ENCODE peak calls at places on chromosomes 16 and 17, in eight cellular contexts. N, Z, P, I, R, F, O and H are unnamed samples.

GRCh38 chr17:58084317-58084981 is 1.2 kb downstream of the DYNLL2 start:
- DNase-seq in N (no peak), Z (peak; percentile 61), P (peak; percentile 75), I (peak; percentile 50), R (peak; percentile 54), F (peak; percentile 54), O (peak; percentile 53), H (no peak)

GRCh38 chr17:7133424-7133823 is 18.8 kb upstream of the ASGR2 start:
- DNase-seq in N (no peak), Z (no peak), P (peak; percentile 74), I (peak; percentile 38), R (peak; percentile 28), F (peak; percentile 39), O (no peak), H (no peak)

GRCh38 chr16:17082126-17082882 is 388.5 kb downstream of the XYLT1 start:
- DNase-seq in N (no peak), Z (no peak), P (no peak), I (no peak), R (no peak), F (no peak), O (no peak), H (no peak)

GRCh38 chr16:85662976-85663830 is 25.6 kb downstream of the GINS2 start:
- DNase-seq in N (no peak), Z (no peak), P (no peak), I (no peak), R (no peak), F (no peak), O (no peak), H (no peak)

GRCh38 chr16:80158766-80159165 is 382.0 kb upstream of the DYNLRB2 start:
- DNase-seq in N (peak; percentile 87), Z (no peak), P (no peak), I (no peak), R (no peak), F (no peak), O (no peak), H (peak; percentile 80)

GRCh38 chr17:5381542-5381941 is 37.9 kb downstream of the NUP88 start:
- DNase-seq in N (peak; percentile 34), Z (no peak), P (no peak), I (no peak), R (no peak), F (no peak), O (no peak), H (no peak)

GRCh38 chr16:4288148-4288921 is 15.5 kb upstream of the TFAP4 start:
- DNase-seq in N (peak; percentile 82), Z (peak; percentile 79), P (peak; percentile 55), I (peak; percentile 83), R (peak; percentile 76), F (peak; percentile 84), O (peak; percentile 77), H (no peak)

GRCh38 chr17:47999612-48000011 is 28.7 kb downstream of the CDK5RAP3 start:
- DNase-seq in N (peak; percentile 72), Z (no peak), P (no peak), I (no peak), R (no peak), F (no peak), O (no peak), H (peak; percentile 76)

GRCh38 chr17:10729334-10730193 is at the start of gene TMEM220:
- DNase-seq in N (peak; percentile 59), Z (peak; percentile 82), P (peak; percentile 26), I (peak; percentile 86), R (peak; percentile 18), F (peak; percentile 37), O (peak; percentile 86), H (peak; percentile 3)

GRCh38 chr17:40063034-40063765 is 435 bp downstream of the THRA start:
- DNase-seq in N (no peak), Z (peak; percentile 51), P (peak; percentile 41), I (peak; percentile 61), R (no peak), F (peak; percentile 41), O (peak; percentile 61), H (no peak)

GRCh38 chr17:65797809-65798208 is 236.4 kb upstream of the AXIN2 start:
- DNase-seq in N (no peak), Z (no peak), P (peak; percentile 50), I (no peak), R (peak; percentile 1), F (peak; percentile 32), O (no peak), H (no peak)

GRCh38 chr16:86462334-86463084 is 47.8 kb upstream of the FOXF1 start:
- DNase-seq in N (peak; percentile 100), Z (no peak), P (no peak), I (no peak), R (no peak), F (no peak), O (no peak), H (no peak)

GRCh38 chr16:17887963-17888362 is 417.2 kb upstream of the XYLT1 start:
- DNase-seq in N (no peak), Z (no peak), P (no peak), I (no peak), R (no peak), F (no peak), O (no peak), H (no peak)

GRCh38 chr17:61461967-61462733 is 9.9 kb downstream of the TBX4 start:
- DNase-seq in N (no peak), Z (no peak), P (peak; percentile 56), I (no peak), R (no peak), F (no peak), O (no peak), H (no peak)

GRCh38 chr17:38673714-38674012 is 1.1 kb downstream of the EPOP start:
- DNase-seq in N (no peak), Z (peak; percentile 27), P (no peak), I (no peak), R (no peak), F (no peak), O (no peak), H (no peak)

GRCh38 chr17:38674013-38674748 is 576 bp downstream of the EPOP start:
- DNase-seq in N (no peak), Z (peak; percentile 27), P (no peak), I (peak; percentile 25), R (peak; percentile 25), F (no peak), O (peak; percentile 39), H (no peak)

GRCh38 chr17:38676706-38677504 is 2.1 kb upstream of the EPOP start:
- DNase-seq in N (peak; percentile 77), Z (peak; percentile 85), P (peak; percentile 93), I (peak; percentile 79), R (peak; percentile 77), F (peak; percentile 81), O (peak; percentile 88), H (no peak)

GRCh38 chr17:38672788-38673713 is 1.7 kb downstream of the EPOP start:
- DNase-seq in N (no peak), Z (no peak), P (no peak), I (no peak), R (peak; percentile 15), F (no peak), O (no peak), H (no peak)

DNA sequence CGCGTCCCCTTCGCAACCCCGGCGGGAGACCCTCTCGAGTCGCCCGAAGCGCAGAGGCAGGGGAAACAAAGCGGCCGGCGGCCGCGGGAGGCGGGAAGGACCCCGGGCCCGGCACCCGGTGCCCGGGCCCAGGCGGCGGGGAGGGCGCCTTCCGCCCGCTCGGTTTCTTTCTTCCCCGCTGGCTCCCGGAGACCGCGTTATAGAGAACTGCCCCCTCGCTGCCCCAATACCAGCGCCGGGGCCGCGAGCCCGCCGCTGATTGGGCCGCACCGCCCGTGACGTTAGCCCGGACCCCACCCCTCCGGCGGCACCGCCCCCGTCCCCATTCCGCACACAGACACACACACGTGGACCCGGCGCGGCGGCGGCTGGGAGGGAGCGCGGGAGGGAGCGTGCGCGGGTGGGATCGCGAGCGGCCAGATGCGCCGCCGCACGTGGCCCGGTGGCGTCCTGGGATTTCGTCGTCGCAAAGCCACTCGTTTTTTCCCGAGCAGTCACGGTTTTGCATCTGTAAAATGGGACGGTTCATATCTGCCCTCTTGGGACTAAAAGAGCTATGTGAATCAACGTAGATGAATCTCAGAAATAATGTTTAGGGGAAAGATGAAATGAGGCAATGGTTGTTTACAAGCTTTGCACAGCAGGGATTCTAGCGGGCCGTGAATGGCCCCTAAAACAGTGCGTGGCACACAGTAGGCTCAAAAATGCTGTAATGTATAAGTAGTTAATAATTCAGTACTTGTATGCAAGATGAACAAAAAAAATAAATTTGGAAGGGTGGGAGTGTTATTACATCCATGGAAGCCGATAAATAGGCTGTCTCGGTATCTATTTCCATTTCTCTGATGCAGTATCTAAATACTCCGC is at the start of gene EPOP:
- DNase-seq in N (peak; percentile 76), Z (peak; percentile 91), P (peak; percentile 86), I (peak; percentile 88), R (peak; percentile 68), F (peak; percentile 80), O (peak; percentile 91), H (peak; percentile 22)
- H3K27ac ChIP-seq in N (no peak within 1 kb of the TSS), Z (no peak within 1 kb of the TSS), P (peak within 1 kb of the TSS; percentile 60), I (peak within 1 kb of the TSS; percentile 28), R (peak within 1 kb of the TSS; percentile 9), F (no peak within 1 kb of the TSS), O (no peak within 1 kb of the TSS), H (no peak within 1 kb of the TSS)

GRCh38 chr16:70391446-70391845 is 44.7 kb downstream of the DDX19A start:
- DNase-seq in N (no peak), Z (no peak), P (no peak), I (no peak), R (no peak), F (no peak), O (no peak), H (no peak)
- H3K27ac ChIP-seq in N (no peak overlapping the region), Z (no peak overlapping the region), P (no peak overlapping the region), I (peak overlapping the region; percentile 1), R (no peak overlapping the region), F (no peak overlapping the region), O (no peak overlapping the region), H (no peak overlapping the region)

DNA sequence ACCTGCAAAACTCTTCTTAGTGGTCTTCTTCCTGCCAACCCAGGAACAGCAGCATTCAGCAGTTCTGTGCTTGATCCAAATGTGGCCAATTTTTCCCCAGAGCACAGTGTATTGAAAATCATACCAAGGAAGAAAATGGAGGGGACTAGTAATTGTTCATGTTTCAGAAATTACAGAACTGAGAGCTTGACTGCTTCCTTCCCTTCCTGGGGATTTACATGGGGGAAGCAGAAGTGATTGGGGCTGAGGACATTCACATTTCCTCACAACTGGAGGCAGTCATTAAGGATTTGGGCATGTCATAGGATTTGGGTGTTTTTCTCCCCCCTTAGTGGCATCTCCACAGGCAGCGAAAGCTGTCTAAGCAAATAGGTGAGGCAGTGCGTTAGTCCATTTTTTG is 19.7 kb downstream of the CIITA start:
- DNase-seq in N (no peak), Z (no peak), P (no peak), I (no peak), R (no peak), F (no peak), O (no peak), H (no peak)
- H3K27ac ChIP-seq in N (no peak overlapping the region), Z (no peak overlapping the region), P (no peak overlapping the region), I (peak overlapping the region; percentile 9), R (no peak overlapping the region), F (no peak overlapping the region), O (no peak overlapping the region), H (no peak overlapping the region)

GRCh38 chr16:48235556-48236136 is 8.5 kb upstream of the LONP2 start:
- DNase-seq in N (peak; percentile 29), Z (no peak), P (peak; percentile 83), I (no peak), R (no peak), F (no peak), O (no peak), H (no peak)
- H3K27ac ChIP-seq in N (no peak overlapping the region), Z (no peak overlapping the region), P (peak overlapping the region; percentile 66), I (no peak overlapping the region), R (no peak overlapping the region), F (no peak overlapping the region), O (no peak overlapping the region), H (no peak overlapping the region)

GRCh38 chr17:60087882-60088669 is 9.4 kb upstream of the HEATR6 start:
- DNase-seq in N (no peak), Z (peak; percentile 42), P (peak; percentile 41), I (no peak), R (no peak), F (no peak), O (no peak), H (no peak)
- H3K27ac ChIP-seq in N (peak overlapping the region; percentile 79), Z (no peak overlapping the region), P (no peak overlapping the region), I (no peak overlapping the region), R (no peak overlapping the region), F (no peak overlapping the region), O (peak overlapping the region; percentile 8), H (no peak overlapping the region)